ENCODE peak calls at places on chromosomes 1 and 21, in five cellular contexts. W, T, Q, D and P are unnamed samples.

GRCh38 chr1:113141650-113142473 is 68.9 kb downstream of the LRIG2 start:
- DNase-seq in W (no peak), T (no peak), Q (peak; percentile 70), D (peak; percentile 66), P (no peak)

GRCh38 chr1:203480084-203480483 is 4.5 kb downstream of the PRELP start:
- DNase-seq in W (no peak), T (no peak), Q (peak; percentile 74), D (peak; percentile 81), P (no peak)

GRCh38 chr1:23624440-23624839 is 65.1 kb upstream of the ID3 start:
- DNase-seq in W (no peak), T (no peak), Q (no peak), D (no peak), P (no peak)

GRCh38 chr1:99266731-99267130 is 2.4 kb downstream of the PLPPR4 start:
- DNase-seq in W (no peak), T (no peak), Q (peak; percentile 96), D (peak; percentile 2), P (no peak)

GRCh38 chr21:17514124-17514481 is 1.3 kb downstream of the CXADR start:
- DNase-seq in W (no peak), T (peak; percentile 67), Q (no peak), D (no peak), P (peak; percentile 83)

GRCh38 chr1:158022554-158023278 is 29.3 kb downstream of the KIRREL1 start:
- DNase-seq in W (no peak), T (no peak), Q (no peak), D (peak; percentile 74), P (no peak)

GRCh38 chr1:221887091-221887746 is 145.3 kb upstream of the DUSP10 start:
- DNase-seq in W (peak; percentile 82), T (peak; percentile 60), Q (peak; percentile 88), D (peak; percentile 68), P (no peak)

GRCh38 chr1:24141311-24141997 is 1.5 kb downstream of the IL22RA1 start:
- DNase-seq in W (no peak), T (no peak), Q (no peak), D (no peak), P (no peak)

GRCh38 chr1:48600182-48600581 is 128.2 kb upstream of the SPATA6 start:
- DNase-seq in W (no peak), T (no peak), Q (no peak), D (no peak), P (no peak)

GRCh38 chr1:228410015-228410414 is 3.4 kb upstream of the TRIM11 start:
- DNase-seq in W (no peak), T (no peak), Q (peak; percentile 51), D (peak; percentile 65), P (no peak)

GRCh38 chr1:159200759-159201158 is 3.9 kb upstream of the ACKR1 start:
- DNase-seq in W (no peak), T (no peak), Q (no peak), D (no peak), P (no peak)

GRCh38 chr1:159204071-159204790 is 444 bp upstream of the ACKR1 start:
- DNase-seq in W (no peak), T (no peak), Q (no peak), D (peak; percentile 72), P (no peak)

GRCh38 chr1:159204791-159205141 is at the start of gene ACKR1:
- DNase-seq in W (no peak), T (no peak), Q (no peak), D (no peak), P (no peak)

GRCh38 chr1:159205225-159205624 is 550 bp downstream of the ACKR1 start:
- DNase-seq in W (no peak), T (peak; percentile 73), Q (no peak), D (no peak), P (no peak)

GRCh38 chr1:159203621-159204020 is 1.1 kb upstream of the ACKR1 start:
- DNase-seq in W (no peak), T (no peak), Q (no peak), D (peak; percentile 54), P (no peak)
- H3K27me3 ChIP-seq in W (no peaks in the 10 kb centered on the region), T (no peaks in the 10 kb centered on the region), Q (no peaks in the 10 kb centered on the region), D (no peaks in the 10 kb centered on the region), P (no peaks in the 10 kb centered on the region)

DNA sequence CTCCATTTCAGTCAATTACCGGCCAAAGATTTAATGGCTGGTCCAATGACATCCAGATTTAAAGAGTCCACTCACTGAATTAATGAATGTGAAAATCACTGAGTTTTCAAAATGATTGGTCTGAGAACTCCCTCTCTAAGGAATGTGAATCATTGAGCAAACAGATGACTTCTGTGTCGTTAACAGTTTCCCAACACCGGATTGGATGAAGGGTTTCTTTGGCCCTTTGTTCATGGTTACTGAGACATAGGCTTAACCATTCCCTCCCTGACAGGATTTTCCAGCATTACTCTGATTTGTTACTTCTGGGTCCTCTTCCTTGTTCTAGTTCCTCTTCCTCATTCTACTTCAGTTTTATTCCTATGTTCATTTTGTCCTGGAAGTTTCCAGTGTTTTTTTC is 1.5 kb upstream of the CLDN17 start:
- DNase-seq in W (no peak), T (no peak), Q (no peak), D (no peak), P (no peak)
- H3K9me3 ChIP-seq in W (peaks cover 2% of the 10 kb centered on the region), T (no peaks in the 10 kb centered on the region), Q (peaks cover 7% of the 10 kb centered on the region), D (no peaks in the 10 kb centered on the region), P (no peaks in the 10 kb centered on the region)

GRCh38 chr21:31557956-31558838 is 101.3 kb upstream of the SOD1 start:
- DNase-seq in W (no peak), T (peak; percentile 48), Q (no peak), D (peak; percentile 27), P (no peak)
- H3K4me1 ChIP-seq in W (no peaks in the 10 kb centered on the region), T (peaks cover 18% of the 10 kb centered on the region), Q (no peaks in the 10 kb centered on the region), D (no peaks in the 10 kb centered on the region), P (peaks cover 3% of the 10 kb centered on the region)

GRCh38 chr1:156847591-156848460 is 11.1 kb downstream of the INSRR start:
- DNase-seq in W (no peak), T (no peak), Q (no peak), D (no peak), P (no peak)

GRCh38 chr1:156844638-156845037 is 14.3 kb downstream of the INSRR start:
- DNase-seq in W (no peak), T (no peak), Q (no peak), D (no peak), P (no peak)

GRCh38 chr1:156845055-156845952 is 13.6 kb downstream of the INSRR start:
- DNase-seq in W (no peak), T (peak; percentile 57), Q (no peak), D (peak; percentile 21), P (no peak)

GRCh38 chr1:156846643-156847042 is 12.3 kb downstream of the INSRR start:
- DNase-seq in W (no peak), T (no peak), Q (no peak), D (no peak), P (no peak)

DNA sequence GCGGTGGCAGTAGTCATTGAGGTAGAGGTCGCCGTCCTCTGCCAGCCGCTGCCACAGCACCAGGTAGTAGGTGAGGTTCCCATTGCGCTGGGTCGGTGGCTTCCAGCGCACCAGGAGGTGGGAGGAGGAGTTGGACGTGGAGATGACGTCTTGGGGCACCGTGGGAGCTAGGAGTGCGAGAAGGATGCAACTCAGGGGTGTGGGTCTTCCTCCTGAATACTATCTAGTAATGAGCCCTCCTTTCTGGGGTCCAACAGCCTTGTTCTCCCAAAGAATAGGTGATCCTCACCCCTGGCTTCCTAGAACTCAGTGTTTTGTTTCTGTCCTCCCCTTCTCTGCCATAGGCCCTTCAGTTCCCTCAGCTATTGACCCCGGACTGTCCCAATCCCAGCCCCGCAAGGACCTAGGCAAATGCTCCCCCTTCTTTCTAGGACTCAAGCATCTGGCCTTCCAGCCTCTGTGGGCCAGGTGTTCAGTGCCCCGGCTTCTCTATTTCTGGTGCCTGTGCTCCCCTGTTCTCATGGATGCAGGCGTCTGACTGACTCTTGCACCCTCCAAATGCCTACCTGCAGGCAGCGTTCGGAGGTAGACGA is 12.9 kb downstream of the INSRR start:
- DNase-seq in W (no peak), T (no peak), Q (no peak), D (no peak), P (no peak)
- H3K27me3 ChIP-seq in W (no peaks in the 10 kb centered on the region), T (peaks cover 71% of the 10 kb centered on the region), Q (peaks cover 86% of the 10 kb centered on the region), D (peaks cover 90% of the 10 kb centered on the region), P (peaks cover 10% of the 10 kb centered on the region)

GRCh38 chr1:246978281-246978680 is 29.6 kb downstream of the ZNF695 start:
- DNase-seq in W (no peak), T (no peak), Q (no peak), D (no peak), P (no peak)
- H3K9me3 ChIP-seq in W (peaks cover 1% of the 10 kb centered on the region), T (peaks cover 34% of the 10 kb centered on the region), Q (peaks cover 28% of the 10 kb centered on the region), D (no peaks in the 10 kb centered on the region), P (peaks cover 34% of the 10 kb centered on the region)

GRCh38 chr1:18652791-18653190 is 22.1 kb downstream of the PAX7 start:
- DNase-seq in W (no peak), T (no peak), Q (no peak), D (no peak), P (no peak)
- H3K4me1 ChIP-seq in W (no peaks in the 10 kb centered on the region), T (peaks cover 23% of the 10 kb centered on the region), Q (no peaks in the 10 kb centered on the region), D (peaks cover 7% of the 10 kb centered on the region), P (no peaks in the 10 kb centered on the region)

GRCh38 chr1:85074365-85074964 is 26.2 kb upstream of the MCOLN3 start:
- DNase-seq in W (no peak), T (no peak), Q (no peak), D (no peak), P (no peak)
- H3K27me3 ChIP-seq in W (no peaks in the 10 kb centered on the region), T (no peaks in the 10 kb centered on the region), Q (peaks cover 7% of the 10 kb centered on the region), D (no peaks in the 10 kb centered on the region), P (no peaks in the 10 kb centered on the region)

GRCh38 chr1:96159379-96159778 is 562.2 kb upstream of the PTBP2 start:
- DNase-seq in W (no peak), T (no peak), Q (no peak), D (no peak), P (no peak)

GRCh38 chr1:96157101-96157500 is 564.5 kb upstream of the PTBP2 start:
- DNase-seq in W (no peak), T (no peak), Q (no peak), D (no peak), P (peak; percentile 66)
- H3K9me3 ChIP-seq in W (no peaks in the 10 kb centered on the region), T (no peaks in the 10 kb centered on the region), Q (peaks cover 4% of the 10 kb centered on the region), D (no peaks in the 10 kb centered on the region), P (no peaks in the 10 kb centered on the region)